ENCODE peak calls at places on chromosomes 11 and 22, in four cellular contexts. F is adrenal gland, Q is HCT116, D is esophagus muscularis mucosa. O is an unnamed sample.

GRCh38 chr11:6237271-6237670 is 1.6 kb upstream of the CNGA4 start:
- DNase-seq in D (no peak), Q (no peak), F (no peak), O (no peak)

GRCh38 chr11:128095459-128096096 is 491.8 kb downstream of the ETS1 start:
- DNase-seq in Q (peak), F (no peak), D (no peak), O (no peak)

GRCh38 chr11:106493751-106494150 is 416.3 kb downstream of the AASDHPPT start:
- DNase-seq in D (no peak), Q (no peak), F (no peak), O (no peak)

GRCh38 chr11:33703771-33704170 is 3.1 kb upstream of the C11orf91 start:
- DNase-seq in D (no peak), Q (no peak), F (peak), O (peak)

GRCh38 chr11:17931595-17931994 is 81.3 kb downstream of the SERGEF start:
- DNase-seq in D (peak), F (no peak), Q (no peak), O (no peak)

GRCh38 chr11:46330887-46331652 is 16.2 kb upstream of the DGKZ start:
- DNase-seq in F (no peak), Q (no peak), D (no peak), O (no peak)

GRCh38 chr11:16788141-16789060 is 50.0 kb downstream of the C11orf58 start:
- DNase-seq in F (peak), D (no peak), Q (peak), O (peak)

GRCh38 chr22:42791721-42792452 is 65.2 kb downstream of the ARFGAP3 start:
- DNase-seq in D (no peak), F (no peak), Q (no peak), O (peak)

GRCh38 chr11:60679879-60680278 is 19.5 kb upstream of the MS4A8 start:
- DNase-seq in F (no peak), D (no peak), Q (no peak), O (no peak)

GRCh38 chr22:46613606-46613997 is 6.6 kb upstream of the GRAMD4 start:
- DNase-seq in D (no peak), F (no peak), Q (no peak), O (peak)

GRCh38 chr11:120326228-120326627 is 1.1 kb downstream of the TLCD5 start:
- DNase-seq in D (no peak), Q (no peak), F (peak), O (no peak)

GRCh38 chr11:2366733-2367132 is 10.4 kb upstream of the CD81 start:
- DNase-seq in F (no peak), D (no peak), Q (no peak), O (no peak)

GRCh38 chr11:133988686-133989410 is 32.1 kb upstream of the IGSF9B start:
- DNase-seq in F (peak), D (no peak), Q (no peak), O (peak)

GRCh38 chr11:75356613-75357012 is 5.2 kb upstream of the ARRB1 start:
- DNase-seq in F (no peak), D (no peak), Q (no peak), O (no peak)

GRCh38 chr22:40276877-40277823 is 69.2 kb upstream of the ADSL start:
- DNase-seq in D (no peak), F (peak), Q (no peak), O (no peak)

GRCh38 chr11:76368497-76368896 is 12.4 kb downstream of the THAP12 start:
- DNase-seq in F (no peak), D (no peak), Q (no peak), O (no peak)

GRCh38 chr11:117989351-117990102 is 3.3 kb downstream of the IL10RA start:
- DNase-seq in F (peak), Q (no peak), D (no peak), O (no peak)

GRCh38 chr22:22060200-22061084 is 77.9 kb upstream of the TOP3B start:
- DNase-seq in F (peak), Q (peak), D (peak), O (peak)

GRCh38 chr11:112613051-112613972 is 347.9 kb upstream of the NCAM1 start:
- DNase-seq in D (no peak), F (peak), Q (peak), O (no peak)

GRCh38 chr11:9459573-9460321 is 1.1 kb upstream of the ZNF143 start:
- DNase-seq in F (peak), Q (peak), D (no peak), O (peak)

GRCh38 chr11:28107331-28107725 is 628 bp downstream of the KIF18A start:
- DNase-seq in D (no peak), Q (no peak), F (no peak), O (no peak)

DNA sequence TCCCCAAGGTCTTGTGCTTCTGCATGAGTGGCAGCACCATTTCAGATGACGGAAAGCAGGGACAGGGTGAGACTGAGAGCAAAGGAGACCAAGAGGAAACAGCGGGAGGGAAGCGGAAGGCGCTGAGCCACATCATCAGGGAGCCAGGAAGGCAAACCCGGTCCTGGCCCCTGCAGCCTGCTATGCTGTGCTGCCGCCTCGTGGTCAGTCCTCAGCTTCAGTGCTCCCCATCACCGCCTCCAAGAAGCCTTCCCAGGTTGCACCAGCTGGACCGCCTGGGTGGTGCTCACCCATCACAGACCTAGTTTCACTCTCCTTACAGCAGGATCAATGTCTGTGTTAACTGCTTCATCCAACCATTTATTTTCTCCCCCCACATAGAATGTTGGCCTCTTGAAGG is 73.0 kb upstream of the PHF21B start:
- DNase-seq in F (no peak), D (no peak), Q (no peak), O (no peak)
- TF ChIP-seq POLR2A in F (no peak), D (no peak), Q (no peak), O (no peak)

GRCh38 chr11:64250406-64250874 is 890 bp upstream of the PLCB3 start:
- DNase-seq in F (no peak), Q (no peak), D (no peak), O (no peak)

GRCh38 chr11:64251986-64252837 is 882 bp downstream of the PLCB3 start:
- DNase-seq in F (peak), D (no peak), Q (no peak), O (peak)

GRCh38 chr11:64253043-64253442 is 1.7 kb downstream of the PLCB3 start:
- DNase-seq in F (peak), Q (no peak), D (no peak), O (no peak)

GRCh38 chr11:64250875-64251721 is at the start of gene PLCB3:
- DNase-seq in F (peak), D (no peak), Q (no peak), O (no peak)

DNA sequence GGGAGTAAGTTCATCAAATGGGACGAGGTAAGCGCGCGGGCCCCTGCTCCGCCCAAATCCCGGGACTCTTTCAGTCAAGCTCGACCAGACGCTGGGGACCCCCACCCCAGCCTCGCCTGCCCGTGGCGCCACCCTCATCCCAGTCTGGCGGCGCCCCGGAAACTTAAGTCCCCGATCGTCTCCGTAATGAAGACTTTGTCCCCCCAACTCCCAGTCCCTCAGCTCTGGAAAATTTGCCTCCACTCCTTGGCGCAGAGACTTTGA is 324 bp downstream of the PLCB3 start:
- DNase-seq in D (no peak), F (no peak), Q (no peak), O (peak)
- TF ChIP-seq POLR2A in D (no peak), F (no peak), Q (no peak), O (no peak)

GRCh38 chr22:45042263-45042662 is 32.5 kb upstream of the PHF21B start:
- DNase-seq in Q (no peak), D (no peak), F (no peak), O (no peak)
- TF ChIP-seq POLR2A in Q (no peak), D (no peak), F (no peak), O (no peak)

GRCh38 chr11:72041364-72042058 is 38.8 kb downstream of the NUMA1 start:
- DNase-seq in Q (peak), F (peak), D (peak), O (peak)
- TF ChIP-seq POLR2A in Q (no peak), F (peak), D (no peak), O (no peak)

GRCh38 chr22:37517826-37518450 is 1.3 kb downstream of the CARD10 start:
- DNase-seq in D (no peak), F (no peak), Q (no peak), O (no peak)

GRCh38 chr22:37516456-37516855 is 2.8 kb downstream of the CARD10 start:
- DNase-seq in F (no peak), D (no peak), Q (no peak), O (no peak)

GRCh38 chr22:37519268-37520195 is at the start of gene CARD10:
- DNase-seq in D (no peak), F (no peak), Q (no peak), O (peak)

GRCh38 chr22:37520754-37521153 is 1.5 kb upstream of the CARD10 start:
- DNase-seq in D (no peak), Q (no peak), F (no peak), O (no peak)

GRCh38 chr22:37518509-37519267 is 527 bp downstream of the CARD10 start:
- DNase-seq in F (no peak), D (no peak), Q (no peak), O (no peak)
- TF ChIP-seq POLR2A in F (peak), D (no peak), Q (no peak), O (no peak)

DNA sequence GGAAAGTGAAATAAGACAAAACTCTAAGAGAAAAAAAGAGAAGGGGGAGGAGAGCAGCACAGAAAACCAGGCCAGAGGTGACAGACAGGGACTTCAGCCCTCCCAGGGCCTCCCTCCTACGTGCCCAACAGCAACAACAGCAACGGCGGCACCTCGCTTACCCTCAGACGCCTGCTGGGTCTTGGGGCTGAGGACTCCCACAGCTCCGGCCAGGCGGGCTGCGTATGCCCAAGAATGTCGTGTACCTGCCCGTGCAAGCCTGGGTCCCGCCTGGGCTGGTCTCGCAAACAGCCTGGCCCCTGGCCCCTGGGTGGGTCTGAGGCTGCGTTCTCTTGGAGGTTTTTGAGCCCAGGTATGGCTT is 30.5 kb downstream of the ARAP1 start:
- DNase-seq in Q (no peak), F (peak), D (no peak), O (peak)
- TF ChIP-seq POLR2A in Q (no peak), F (no peak), D (no peak), O (no peak)

DNA sequence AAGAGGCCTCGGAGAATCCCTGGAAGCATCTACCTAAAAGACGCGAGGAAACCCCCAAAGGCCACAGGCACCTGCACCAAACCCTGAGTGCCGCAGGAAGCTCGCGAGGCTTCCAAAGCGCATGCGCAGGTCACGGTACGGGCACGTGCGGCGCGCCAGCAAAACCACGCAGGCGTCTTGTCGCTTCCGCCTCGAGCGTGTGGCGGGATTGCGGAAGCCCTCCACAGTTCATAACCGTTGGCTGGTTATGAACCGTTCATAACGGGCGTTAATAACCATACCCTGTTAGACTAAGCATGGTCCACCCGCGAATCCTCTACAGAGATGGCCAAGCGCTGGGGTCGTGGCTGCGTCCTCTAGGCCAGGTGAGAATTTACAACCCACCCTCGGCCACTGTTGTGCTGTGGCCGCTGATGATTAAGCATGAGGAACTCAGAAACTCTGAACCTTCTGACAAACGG is 46.4 kb downstream of the MORC2 start:
- DNase-seq in Q (no peak), F (peak), D (peak), O (peak)
- TF ChIP-seq POLR2A in Q (no peak), F (no peak), D (no peak), O (no peak)